ENCODE peak calls at places on chromosomes 5 and 9, in nine cellular contexts. W is kidney glomerular epithelial cell; S is MM.1S; Z is mucosa of gallbladder; P is PC-9; T is choroid plexus epithelial cell; V is EL; L is aorta; R is stimulated activated CD8-positive, alpha-beta memory T cell treated with anti-CD3 and anti-CD28 coated beads, Interleukin-4, amount 100 ng/mL, for 24 hours. Y is an unnamed sample.

GRCh38 chr9:94159069-94159915 is 75.0 kb downstream of the PTPDC1 start:
- DNase-seq in Z (no peak), P (no peak), V (no peak), R (no peak), S (no peak), T (peak; percentile 70), L (no peak), W (no peak), Y (no peak)

GRCh38 chr5:152329191-152329590 is 75.9 kb downstream of the NMUR2 start:
- DNase-seq in Z (no peak), P (no peak), V (no peak), W (no peak), L (no peak), R (no peak), S (no peak), T (no peak), Y (no peak)

GRCh38 chr9:17005085-17005484 is 129.8 kb upstream of the CNTLN start:
- DNase-seq in W (peak; percentile 86), L (peak; percentile 79), S (no peak), P (peak; percentile 19), T (peak; percentile 87), V (peak; percentile 77), Z (peak; percentile 62), R (no peak), Y (no peak)

GRCh38 chr5:106637275-106637674 is 1033.5 kb downstream of the EFNA5 start:
- DNase-seq in W (no peak), S (no peak), Z (no peak), T (peak; percentile 17), L (no peak), V (no peak), R (no peak), P (no peak), Y (no peak)

GRCh38 chr9:89674667-89675402 is 70.0 kb downstream of the GADD45G start:
- DNase-seq in R (no peak), P (no peak), T (no peak), L (peak; percentile 43), Z (no peak), S (no peak), V (no peak), W (no peak), Y (no peak)

GRCh38 chr5:168364151-168364661 is 72.8 kb downstream of the WWC1 start:
- DNase-seq in P (peak; percentile 76), V (peak; percentile 90), L (no peak), T (no peak), W (peak; percentile 52), R (no peak), S (no peak), Z (no peak), Y (no peak)

GRCh38 chr9:125906144-125906543 is 159.0 kb downstream of the PBX3 start:
- DNase-seq in T (peak; percentile 64), L (no peak), R (no peak), P (no peak), S (no peak), V (peak; percentile 83), Z (no peak), W (no peak), Y (no peak)

GRCh38 chr9:37583522-37584121 is 7.4 kb upstream of the FBXO10 start:
- DNase-seq in R (no peak), W (no peak), V (no peak), S (no peak), Z (no peak), T (no peak), L (no peak), P (no peak), Y (no peak)

GRCh38 chr5:148873690-148874485 is 47.5 kb downstream of the ADRB2 start:
- DNase-seq in R (no peak), W (no peak), S (no peak), V (no peak), T (no peak), P (no peak), L (no peak), Z (no peak), Y (no peak)

GRCh38 chr5:12614608-12615007 is 710.4 kb upstream of the CTNND2 start:
- DNase-seq in T (no peak), P (no peak), Z (no peak), R (no peak), V (no peak), W (no peak), L (no peak), S (no peak), Y (no peak)

GRCh38 chr9:79799691-79800345 is 228.1 kb downstream of the TLE4 start:
- DNase-seq in S (no peak), Z (no peak), T (peak; percentile 95), L (no peak), W (peak; percentile 7), V (no peak), R (no peak), P (no peak), Y (no peak)

GRCh38 chr9:18043978-18044377 is 430.0 kb upstream of the ADAMTSL1 start:
- DNase-seq in L (no peak), R (no peak), W (no peak), P (no peak), V (no peak), T (no peak), Z (no peak), S (no peak), Y (no peak)